ENCODE peak calls at places on chromosomes 16 and 17, in six cellular contexts. V, Q, R, C, E and J are unnamed samples.

GRCh38 chr16:57091990-57092785 is at the start of gene CPNE2:
- DNase-seq in V (peak; percentile 45), Q (peak; percentile 45), R (peak; percentile 34), C (peak; percentile 70), E (no peak), J (no peak)

GRCh38 chr16:87407511-87408112 is 15.5 kb downstream of the MAP1LC3B start:
- DNase-seq in V (no peak), Q (no peak), R (no peak), C (no peak), E (no peak), J (peak; percentile 43)

GRCh38 chr17:64118452-64118979 is 11.4 kb downstream of the ERN1 start:
- DNase-seq in V (peak; percentile 21), Q (no peak), R (no peak), C (no peak), E (no peak), J (peak; percentile 33)

GRCh38 chr16:8564934-8565345 is 25.4 kb downstream of the TMEM114 start:
- DNase-seq in V (no peak), Q (no peak), R (no peak), C (no peak), E (no peak), J (no peak)

GRCh38 chr17:68460715-68461114 is 3.4 kb upstream of the WIPI1 start:
- DNase-seq in V (no peak), Q (no peak), R (no peak), C (no peak), E (no peak), J (no peak)

GRCh38 chr17:14792751-14793150 is 472.4 kb downstream of the PMP22 start:
- DNase-seq in V (no peak), Q (no peak), R (no peak), C (no peak), E (no peak), J (no peak)

GRCh38 chr17:82603981-82604448 is 44.2 kb downstream of the WDR45B start:
- DNase-seq in V (no peak), Q (no peak), R (peak; percentile 38), C (peak; percentile 45), E (no peak), J (peak; percentile 70)

GRCh38 chr17:6567528-6568185 is 11.3 kb upstream of the PITPNM3 start:
- DNase-seq in V (peak; percentile 64), Q (no peak), R (no peak), C (peak; percentile 19), E (no peak), J (no peak)

GRCh38 chr17:57667461-57667923 is 77.6 kb downstream of the CCDC182 start:
- DNase-seq in V (peak; percentile 17), Q (no peak), R (no peak), C (no peak), E (no peak), J (no peak)

GRCh38 chr17:28252436-28252835 is 66.6 kb upstream of the TMEM97 start:
- DNase-seq in V (no peak), Q (no peak), R (peak; percentile 62), C (peak; percentile 21), E (no peak), J (peak; percentile 50)

GRCh38 chr16:50011707-50012106 is 13.3 kb upstream of the CNEP1R1 start:
- DNase-seq in V (no peak), Q (no peak), R (no peak), C (peak; percentile 56), E (no peak), J (peak; percentile 60)

GRCh38 chr17:19024101-19025078 is 19.8 kb upstream of the FAM83G start:
- DNase-seq in V (no peak), Q (no peak), R (peak; percentile 26), C (no peak), E (no peak), J (no peak)

GRCh38 chr17:29283496-29283895 is 10.5 kb downstream of the NUFIP2 start:
- DNase-seq in V (no peak), Q (no peak), R (no peak), C (no peak), E (no peak), J (no peak)

GRCh38 chr17:63450551-63450950 is 4.4 kb upstream of the CYB561 start:
- DNase-seq in V (no peak), Q (no peak), R (peak; percentile 34), C (no peak), E (no peak), J (no peak)

GRCh38 chr17:68248199-68248825 is 469 bp downstream of the AMZ2 start:
- DNase-seq in V (no peak), Q (no peak), R (peak; percentile 57), C (peak; percentile 83), E (no peak), J (no peak)

GRCh38 chr16:14509055-14509454 is 121.0 kb downstream of the PARN start:
- DNase-seq in V (no peak), Q (no peak), R (peak; percentile 45), C (peak; percentile 47), E (no peak), J (peak; percentile 83)

GRCh38 chr17:3972281-3972731 is 8.1 kb upstream of the ATP2A3 start:
- DNase-seq in V (no peak), Q (no peak), R (no peak), C (no peak), E (no peak), J (no peak)

GRCh38 chr17:17021194-17021863 is 20.9 kb upstream of the MPRIP start:
- DNase-seq in V (peak; percentile 32), Q (peak; percentile 65), R (no peak), C (no peak), E (no peak), J (peak; percentile 92)

GRCh38 chr16:87959391-87959968 is 8.2 kb downstream of the BANP start:
- DNase-seq in V (no peak), Q (no peak), R (no peak), C (no peak), E (no peak), J (no peak)

GRCh38 chr16:56203052-56203451 is 11.8 kb downstream of the GNAO1 start:
- DNase-seq in V (peak; percentile 70), Q (no peak), R (peak; percentile 6), C (peak; percentile 19), E (no peak), J (peak; percentile 64)

GRCh38 chr17:74280093-74280513 is 6.1 kb downstream of the DNAI2 start:
- DNase-seq in V (no peak), Q (no peak), R (no peak), C (no peak), E (no peak), J (peak; percentile 7)

GRCh38 chr16:2366660-2367309 is 26.3 kb upstream of the ABCA3 start:
- DNase-seq in V (no peak), Q (no peak), R (no peak), C (no peak), E (no peak), J (no peak)

GRCh38 chr16:2365895-2366294 is 25.4 kb upstream of the ABCA3 start:
- DNase-seq in V (no peak), Q (no peak), R (peak; percentile 70), C (peak; percentile 25), E (no peak), J (peak; percentile 59)

GRCh38 chr16:2362218-2362617 is 21.7 kb upstream of the ABCA3 start:
- DNase-seq in V (no peak), Q (no peak), R (no peak), C (no peak), E (no peak), J (no peak)

GRCh38 chr16:2364638-2365210 is 24.2 kb upstream of the ABCA3 start:
- DNase-seq in V (no peak), Q (no peak), R (no peak), C (no peak), E (no peak), J (peak; percentile 57)

DNA sequence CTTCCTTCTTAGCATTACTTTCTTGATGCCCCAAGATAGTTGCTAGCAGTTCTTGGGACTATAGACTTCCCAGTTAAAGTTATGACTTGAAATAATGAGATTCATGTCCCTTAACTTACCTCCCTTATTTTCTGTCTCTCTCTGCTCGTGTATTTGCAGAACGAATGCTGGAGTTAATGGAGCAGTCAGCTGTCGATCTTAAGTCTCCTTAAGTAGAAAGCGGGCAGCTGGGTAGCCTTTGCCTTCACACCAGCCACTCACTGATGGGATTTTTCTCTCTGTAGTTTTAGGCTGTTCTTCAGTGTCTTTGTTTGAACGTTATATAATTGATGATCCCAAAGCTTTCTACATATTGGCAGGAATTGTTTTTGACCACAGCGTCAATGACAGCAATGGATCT is 24.9 kb upstream of the ABCA3 start:
- DNase-seq in V (no peak), Q (no peak), R (no peak), C (no peak), E (no peak), J (no peak)
- H3K14ac ChIP-seq in V (no peak overlapping the region), Q (no peak overlapping the region), R (no peak overlapping the region), C (no peak overlapping the region), E (no peak overlapping the region), J (no peak overlapping the region)

GRCh38 chr16:11447836-11448235 is 102.6 kb downstream of the RMI2 start:
- DNase-seq in V (no peak), Q (no peak), R (no peak), C (no peak), E (no peak), J (no peak)
- H3K14ac ChIP-seq in V (no peak overlapping the region), Q (no peak overlapping the region), R (no peak overlapping the region), C (no peak overlapping the region), E (no peak overlapping the region), J (no peak overlapping the region)

GRCh38 chr16:3285131-3285530 is 1.8 kb downstream of the ZNF263 start:
- DNase-seq in V (no peak), Q (no peak), R (no peak), C (no peak), E (no peak), J (no peak)

GRCh38 chr16:3295209-3295608 is 10.0 kb downstream of the TIGD7 start:
- DNase-seq in V (no peak), Q (no peak), R (no peak), C (no peak), E (no peak), J (no peak)

GRCh38 chr16:3295783-3296182 is 9.4 kb downstream of the TIGD7 start:
- DNase-seq in V (no peak), Q (no peak), R (no peak), C (no peak), E (no peak), J (no peak)

GRCh38 chr16:3292604-3293003 is 9.3 kb downstream of the ZNF263 start:
- DNase-seq in V (no peak), Q (no peak), R (peak; percentile 77), C (no peak), E (no peak), J (no peak)

GRCh38 chr16:3289998-3290673 is 6.8 kb downstream of the ZNF263 start:
- DNase-seq in V (no peak), Q (no peak), R (no peak), C (no peak), E (no peak), J (no peak)
- H3K14ac ChIP-seq in V (no peak overlapping the region), Q (no peak overlapping the region), R (no peak overlapping the region), C (no peak overlapping the region), E (no peak overlapping the region), J (no peak overlapping the region)

DNA sequence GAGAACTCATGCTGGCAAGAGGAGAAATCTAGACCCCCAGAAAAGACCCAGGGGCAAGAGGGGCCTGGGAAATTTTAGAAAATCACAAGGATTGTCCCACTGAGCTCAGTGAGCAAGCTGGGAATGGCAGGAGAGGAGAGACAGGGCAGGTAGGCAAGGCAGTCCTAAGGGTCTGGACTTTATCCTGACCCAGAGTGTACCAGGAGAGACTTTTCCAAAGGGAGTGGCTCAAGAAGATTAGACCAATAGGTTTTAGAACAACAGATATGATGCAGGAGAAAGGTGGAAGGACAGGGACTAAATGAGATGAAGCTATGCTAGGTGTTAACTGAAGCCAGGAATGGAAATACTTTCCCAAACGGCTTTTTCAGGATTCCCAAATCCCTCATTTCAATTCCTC is 71.0 kb downstream of the TMEM132E start:
- DNase-seq in V (no peak), Q (no peak), R (no peak), C (no peak), E (no peak), J (no peak)
- H3K14ac ChIP-seq in V (no peak overlapping the region), Q (no peak overlapping the region), R (no peak overlapping the region), C (no peak overlapping the region), E (no peak overlapping the region), J (no peak overlapping the region)